ENCODE peak calls at places on chromosomes 2 and 18, in four cellular contexts. E is cardiac fibroblast, V is left colon, Y is SW480. C is an unnamed sample.
A peak's percentile ranks its signal among the peaks of the same experiment; 100 is the strongest.

GRCh38 chr2:230925443-230925878 is 419 bp upstream of the GPR55 start:
- DNase-seq in V (no peak), E (no peak), Y (no peak), C (no peak)

GRCh38 chr2:15912203-15912602 is 28.1 kb upstream of the MYCN start:
- DNase-seq in V (peak; percentile 39), E (peak; percentile 77), Y (no peak), C (peak; percentile 96)

GRCh38 chr2:38037757-38038615 is 38.0 kb downstream of the CYP1B1 start:
- DNase-seq in V (no peak), Y (no peak), E (peak; percentile 70), C (peak; percentile 40)

GRCh38 chr2:121419081-121419699 is 111.5 kb upstream of the RNU4ATAC start:
- DNase-seq in E (no peak), V (no peak), Y (no peak), C (no peak)

GRCh38 chr18:35045121-35045520 is 3.9 kb downstream of the MAPRE2 start:
- DNase-seq in V (no peak), Y (no peak), E (peak; percentile 58), C (no peak)

GRCh38 chr18:67199993-67200617 is 316.4 kb downstream of the DSEL start:
- DNase-seq in V (no peak), E (peak; percentile 84), Y (peak; percentile 31), C (peak; percentile 9)

GRCh38 chr2:150476213-150476740 is 11.2 kb downstream of the RND3 start:
- DNase-seq in Y (no peak), V (no peak), E (peak; percentile 24), C (no peak)

GRCh38 chr18:21914739-21915319 is 174.2 kb downstream of the MIB1 start:
- DNase-seq in V (no peak), Y (peak; percentile 60), E (peak; percentile 77), C (peak; percentile 32)

GRCh38 chr2:151842830-151843668 is 14.8 kb upstream of the ARL5A start:
- DNase-seq in V (no peak), E (no peak), Y (peak; percentile 32), C (no peak)

GRCh38 chr2:71347517-71347916 is 15.9 kb downstream of the ZNF638 start:
- DNase-seq in Y (no peak), E (peak; percentile 34), V (no peak), C (peak; percentile 45)

GRCh38 chr2:162677476-162677875 is 161.1 kb downstream of the KCNH7 start:
- DNase-seq in E (peak; percentile 63), V (no peak), Y (no peak), C (no peak)

GRCh38 chr18:51089691-51090090 is 59.7 kb downstream of the SMAD4 start:
- DNase-seq in E (no peak), Y (no peak), V (no peak), C (no peak)